ENCODE peak calls at places on chromosomes 12 and 14, in four cellular contexts. One of them, this sample, is unnamed.

GRCh38 chr12:87679262-87679661 is 349.9 kb downstream of the C12orf50 start:
- DNase-seq in suprapubic skin: no peak
- DNase-seq in cardiac fibroblast: peak
- DNase-seq in HFF-Myc: no peak
- DNase-seq in this sample: no peak

GRCh38 chr14:61812347-61813100 is 50.3 kb downstream of the SNAPC1 start:
- DNase-seq in suprapubic skin: no peak
- DNase-seq in HFF-Myc: no peak
- DNase-seq in cardiac fibroblast: peak
- DNase-seq in this sample: no peak

GRCh38 chr12:83474369-83474768 is 787.7 kb downstream of the TMTC2 start:
- DNase-seq in cardiac fibroblast: no peak
- DNase-seq in suprapubic skin: no peak
- DNase-seq in HFF-Myc: no peak
- DNase-seq in this sample: no peak

GRCh38 chr14:68549966-68550705 is 242.7 kb downstream of the ZFP36L1 start:
- DNase-seq in suprapubic skin: no peak
- DNase-seq in HFF-Myc: no peak
- DNase-seq in cardiac fibroblast: peak
- DNase-seq in this sample: no peak

GRCh38 chr12:108478611-108479010 is 36.5 kb upstream of the FICD start:
- DNase-seq in HFF-Myc: no peak
- DNase-seq in suprapubic skin: no peak
- DNase-seq in cardiac fibroblast: no peak
- DNase-seq in this sample: no peak

GRCh38 chr12:122951406-122951805 is 14.9 kb downstream of the ABCB9 start:
- DNase-seq in HFF-Myc: no peak
- DNase-seq in suprapubic skin: no peak
- DNase-seq in cardiac fibroblast: peak
- DNase-seq in this sample: no peak

GRCh38 chr14:72169521-72169920 is 237.3 kb downstream of the RGS6 start:
- DNase-seq in suprapubic skin: no peak
- DNase-seq in cardiac fibroblast: peak
- DNase-seq in HFF-Myc: no peak
- DNase-seq in this sample: no peak

GRCh38 chr14:73059326-73059725 is 992 bp downstream of the RBM25 start:
- DNase-seq in suprapubic skin: no peak
- DNase-seq in HFF-Myc: no peak
- DNase-seq in cardiac fibroblast: peak
- DNase-seq in this sample: no peak

GRCh38 chr14:48792376-48793024 is 793.7 kb downstream of the RPS29 start:
- DNase-seq in cardiac fibroblast: no peak
- DNase-seq in HFF-Myc: no peak
- DNase-seq in suprapubic skin: no peak
- DNase-seq in this sample: no peak

GRCh38 chr14:47208434-47208833 is 467.0 kb downstream of the MDGA2 start:
- DNase-seq in cardiac fibroblast: no peak
- DNase-seq in suprapubic skin: no peak
- DNase-seq in HFF-Myc: no peak
- DNase-seq in this sample: no peak

GRCh38 chr14:72741836-72742681 is 151.8 kb downstream of the DPF3 start:
- DNase-seq in cardiac fibroblast: no peak
- DNase-seq in HFF-Myc: no peak
- DNase-seq in suprapubic skin: no peak
- DNase-seq in this sample: peak

GRCh38 chr14:85074955-85075354 is 455.0 kb upstream of the FLRT2 start:
- DNase-seq in suprapubic skin: no peak
- DNase-seq in cardiac fibroblast: no peak
- DNase-seq in HFF-Myc: no peak
- DNase-seq in this sample: no peak

GRCh38 chr12:114226241-114226928 is 179.6 kb downstream of the TBX5 start:
- DNase-seq in suprapubic skin: no peak
- DNase-seq in HFF-Myc: no peak
- DNase-seq in cardiac fibroblast: no peak
- DNase-seq in this sample: no peak

GRCh38 chr12:46382425-46382973 is 9.9 kb upstream of the SLC38A2 start:
- DNase-seq in cardiac fibroblast: peak
- DNase-seq in HFF-Myc: no peak
- DNase-seq in suprapubic skin: no peak
- DNase-seq in this sample: no peak

GRCh38 chr12:119319638-119320037 is 14.9 kb upstream of the CCDC60 start:
- DNase-seq in suprapubic skin: no peak
- DNase-seq in cardiac fibroblast: no peak
- DNase-seq in HFF-Myc: no peak
- DNase-seq in this sample: no peak

GRCh38 chr14:50311974-50312733 is at the start of the genes DMAC2L and L2HGDH:
- DNase-seq in cardiac fibroblast: peak
- DNase-seq in suprapubic skin: peak
- DNase-seq in HFF-Myc: peak
- DNase-seq in this sample: peak
- TF ChIP-seq CTCF in cardiac fibroblast: no peak
- TF ChIP-seq CTCF in suprapubic skin: no peak
- TF ChIP-seq CTCF in HFF-Myc: no peak
- TF ChIP-seq CTCF in this sample: peak

GRCh38 chr14:99686557-99687283 is 2.6 kb downstream of the CYP46A1 start:
- DNase-seq in HFF-Myc: no peak
- DNase-seq in suprapubic skin: peak
- DNase-seq in cardiac fibroblast: no peak
- DNase-seq in this sample: peak

GRCh38 chr14:99688629-99689028 is 4.5 kb downstream of the CYP46A1 start:
- DNase-seq in HFF-Myc: no peak
- DNase-seq in suprapubic skin: peak
- DNase-seq in cardiac fibroblast: no peak
- DNase-seq in this sample: peak

GRCh38 chr14:99689266-99690236 is 5.5 kb downstream of the CYP46A1 start:
- DNase-seq in HFF-Myc: no peak
- DNase-seq in cardiac fibroblast: no peak
- DNase-seq in suprapubic skin: peak
- DNase-seq in this sample: peak

GRCh38 chr14:99688210-99688581 is 4.1 kb downstream of the CYP46A1 start:
- DNase-seq in suprapubic skin: peak
- DNase-seq in HFF-Myc: no peak
- DNase-seq in cardiac fibroblast: no peak
- DNase-seq in this sample: peak

DNA sequence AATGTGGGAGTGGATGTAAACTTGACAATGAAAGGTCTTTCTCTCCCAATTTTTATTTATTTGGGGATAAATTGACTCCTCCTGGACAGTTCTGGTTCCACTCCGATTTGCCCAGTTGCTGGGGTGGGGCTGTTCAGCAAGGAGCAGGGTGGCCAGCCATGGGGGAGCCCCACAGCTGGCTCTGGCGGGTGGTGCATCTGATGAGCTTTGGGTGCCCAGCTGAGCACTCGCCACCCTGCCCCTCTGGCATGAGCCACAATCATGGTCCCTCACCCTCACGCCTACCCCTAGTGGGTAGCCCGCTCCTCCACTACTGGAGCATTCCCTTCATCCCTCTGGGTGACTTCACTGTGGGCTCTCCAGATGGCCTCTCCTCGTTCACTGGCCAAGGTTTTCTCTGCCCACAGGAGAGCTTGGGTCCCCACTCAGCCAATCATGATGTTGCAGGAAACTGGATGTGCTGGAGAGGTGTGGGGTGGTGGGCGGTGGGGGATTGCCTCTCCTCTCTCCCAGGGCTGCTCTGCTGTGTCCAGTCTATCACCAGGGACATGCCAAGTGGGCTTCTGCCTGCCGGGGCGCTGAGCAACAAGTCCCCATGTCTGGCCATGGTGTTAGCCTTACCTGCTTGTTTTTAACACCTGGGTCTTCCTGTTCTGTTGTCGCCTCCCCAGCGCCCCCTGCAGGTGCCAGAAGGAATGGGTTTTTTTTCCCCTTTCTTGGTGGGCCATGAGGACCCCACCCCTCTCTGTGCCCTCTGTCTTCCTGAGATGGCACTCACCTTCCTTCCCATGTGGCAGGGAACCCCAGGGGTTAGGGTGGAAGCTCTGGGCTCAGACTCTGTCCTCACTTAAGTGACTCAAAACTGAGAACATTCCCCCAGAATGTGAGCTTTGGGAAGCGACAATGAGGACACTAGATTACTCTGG is 3.4 kb downstream of the CYP46A1 start:
- DNase-seq in HFF-Myc: no peak
- DNase-seq in cardiac fibroblast: no peak
- DNase-seq in suprapubic skin: peak
- DNase-seq in this sample: peak
- TF ChIP-seq CTCF in HFF-Myc: peak
- TF ChIP-seq CTCF in cardiac fibroblast: peak
- TF ChIP-seq CTCF in suprapubic skin: peak
- TF ChIP-seq CTCF in this sample: peak

GRCh38 chr12:68364893-68365725 is 32.9 kb upstream of the MDM1 start:
- DNase-seq in suprapubic skin: peak
- DNase-seq in HFF-Myc: peak
- DNase-seq in cardiac fibroblast: peak
- DNase-seq in this sample: no peak
- TF ChIP-seq CTCF in suprapubic skin: peak
- TF ChIP-seq CTCF in HFF-Myc: no peak
- TF ChIP-seq CTCF in cardiac fibroblast: no peak
- TF ChIP-seq CTCF in this sample: no peak

GRCh38 chr12:25591132-25591531 is 38.0 kb upstream of the LMNTD1 start:
- DNase-seq in HFF-Myc: no peak
- DNase-seq in cardiac fibroblast: no peak
- DNase-seq in suprapubic skin: no peak
- DNase-seq in this sample: no peak
- TF ChIP-seq CTCF in HFF-Myc: peak
- TF ChIP-seq CTCF in cardiac fibroblast: no peak
- TF ChIP-seq CTCF in suprapubic skin: no peak
- TF ChIP-seq CTCF in this sample: peak

GRCh38 chr12:3298603-3299002 is 192.4 kb upstream of the PRMT8 start:
- DNase-seq in suprapubic skin: no peak
- DNase-seq in HFF-Myc: no peak
- DNase-seq in cardiac fibroblast: no peak
- DNase-seq in this sample: no peak

GRCh38 chr12:3302406-3303041 is 188.5 kb upstream of the PRMT8 start:
- DNase-seq in HFF-Myc: no peak
- DNase-seq in cardiac fibroblast: no peak
- DNase-seq in suprapubic skin: no peak
- DNase-seq in this sample: no peak

GRCh38 chr12:3303410-3304136 is 187.4 kb upstream of the PRMT8 start:
- DNase-seq in cardiac fibroblast: no peak
- DNase-seq in HFF-Myc: no peak
- DNase-seq in suprapubic skin: no peak
- DNase-seq in this sample: no peak

GRCh38 chr12:3299929-3300832 is 190.8 kb upstream of the PRMT8 start:
- DNase-seq in suprapubic skin: peak
- DNase-seq in cardiac fibroblast: peak
- DNase-seq in HFF-Myc: peak
- DNase-seq in this sample: peak

GRCh38 chr12:3300833-3301401 is 190.1 kb upstream of the PRMT8 start:
- DNase-seq in cardiac fibroblast: no peak
- DNase-seq in HFF-Myc: no peak
- DNase-seq in suprapubic skin: no peak
- DNase-seq in this sample: no peak
- TF ChIP-seq CTCF in cardiac fibroblast: no peak
- TF ChIP-seq CTCF in HFF-Myc: no peak
- TF ChIP-seq CTCF in suprapubic skin: no peak
- TF ChIP-seq CTCF in this sample: no peak

This sample was measured in type B pancreatic cell.